ENCODE peak calls at places on chromosomes 2 and 18, in four cellular contexts. One of them, this sample, is unnamed.

GRCh38 chr2:85215074-85216050 is 82.2 kb downstream of the TCF7L1 start:
- DNase-seq in IMR-90: peak
- DNase-seq in H1: no peak
- DNase-seq in mesendoderm: peak
- DNase-seq in this sample: no peak

GRCh38 chr2:71891155-71891554 is 256.5 kb downstream of the CYP26B1 start:
- DNase-seq in IMR-90: no peak
- DNase-seq in H1: no peak
- DNase-seq in mesendoderm: no peak
- DNase-seq in this sample: no peak

GRCh38 chr2:27494284-27494943 is 586 bp downstream of the FNDC4 start:
- DNase-seq in IMR-90: peak
- DNase-seq in H1: no peak
- DNase-seq in mesendoderm: peak
- DNase-seq in this sample: peak

GRCh38 chr2:85324639-85325465 is 2.9 kb downstream of the TGOLN2 start:
- DNase-seq in IMR-90: peak
- DNase-seq in H1: no peak
- DNase-seq in mesendoderm: no peak
- DNase-seq in this sample: no peak

GRCh38 chr2:236165491-236166156 is 2.6 kb downstream of the GBX2 start:
- DNase-seq in IMR-90: no peak
- DNase-seq in H1: no peak
- DNase-seq in mesendoderm: no peak
- DNase-seq in this sample: no peak

GRCh38 chr18:21262979-21263378 is 20.9 kb downstream of the GREB1L start:
- DNase-seq in IMR-90: no peak
- DNase-seq in H1: no peak
- DNase-seq in mesendoderm: peak
- DNase-seq in this sample: no peak

GRCh38 chr2:109066917-109067828 is 61.8 kb upstream of the SH3RF3 start:
- DNase-seq in IMR-90: no peak
- DNase-seq in H1: no peak
- DNase-seq in mesendoderm: peak
- DNase-seq in this sample: no peak

GRCh38 chr2:70888925-70889715 is 46.6 kb upstream of the ATP6V1B1 start:
- DNase-seq in IMR-90: no peak
- DNase-seq in H1: no peak
- DNase-seq in mesendoderm: peak
- DNase-seq in this sample: peak

GRCh38 chr18:30920356-30920755 is 122.2 kb downstream of the DSC3 start:
- DNase-seq in IMR-90: no peak
- DNase-seq in H1: no peak
- DNase-seq in mesendoderm: no peak
- DNase-seq in this sample: no peak

GRCh38 chr2:71951718-71952404 is 195.8 kb downstream of the CYP26B1 start:
- DNase-seq in IMR-90: no peak
- DNase-seq in H1: no peak
- DNase-seq in mesendoderm: no peak
- DNase-seq in this sample: no peak

GRCh38 chr2:6069354-6069753 is 377.2 kb downstream of the SOX11 start:
- DNase-seq in IMR-90: peak
- DNase-seq in H1: no peak
- DNase-seq in mesendoderm: peak
- DNase-seq in this sample: peak

GRCh38 chr2:129101186-129101585 is 782.5 kb upstream of the HS6ST1 start:
- DNase-seq in IMR-90: no peak
- DNase-seq in H1: no peak
- DNase-seq in mesendoderm: no peak
- DNase-seq in this sample: no peak

GRCh38 chr2:129103922-129104878 is 785.5 kb upstream of the HS6ST1 start:
- DNase-seq in IMR-90: no peak
- DNase-seq in H1: no peak
- DNase-seq in mesendoderm: no peak
- DNase-seq in this sample: no peak
- H3K23ac ChIP-seq in IMR-90: no peak
- H3K23ac ChIP-seq in H1: no peak
- H3K23ac ChIP-seq in mesendoderm: no peak
- H3K23ac ChIP-seq in this sample: no peak

GRCh38 chr2:101864426-101864825 is 127.3 kb upstream of the IL1R2 start:
- DNase-seq in IMR-90: no peak
- DNase-seq in H1: no peak
- DNase-seq in mesendoderm: no peak
- DNase-seq in this sample: no peak
- H4K5ac ChIP-seq in IMR-90: no peak
- H4K5ac ChIP-seq in H1: no peak
- H4K5ac ChIP-seq in mesendoderm: no peak
- H4K5ac ChIP-seq in this sample: no peak

GRCh38 chr2:54899576-54900200 is 150.6 kb downstream of the RTN4 start:
- DNase-seq in IMR-90: peak
- DNase-seq in H1: no peak
- DNase-seq in mesendoderm: peak
- DNase-seq in this sample: no peak

GRCh38 chr2:54897420-54898310 is 152.6 kb downstream of the RTN4 start:
- DNase-seq in IMR-90: no peak
- DNase-seq in H1: no peak
- DNase-seq in mesendoderm: no peak
- DNase-seq in this sample: no peak

GRCh38 chr2:54895735-54896134 is 154.5 kb downstream of the RTN4 start:
- DNase-seq in IMR-90: peak
- DNase-seq in H1: no peak
- DNase-seq in mesendoderm: no peak
- DNase-seq in this sample: no peak

GRCh38 chr2:54901224-54901986 is 148.8 kb downstream of the RTN4 start:
- DNase-seq in IMR-90: no peak
- DNase-seq in H1: no peak
- DNase-seq in mesendoderm: no peak
- DNase-seq in this sample: no peak

GRCh38 chr2:54898451-54899226 is 151.6 kb downstream of the RTN4 start:
- DNase-seq in IMR-90: no peak
- DNase-seq in H1: no peak
- DNase-seq in mesendoderm: no peak
- DNase-seq in this sample: no peak
- H3K56ac ChIP-seq in IMR-90: no peak
- H3K56ac ChIP-seq in H1: no peak
- H3K56ac ChIP-seq in mesendoderm: no peak
- H3K56ac ChIP-seq in this sample: no peak

DNA sequence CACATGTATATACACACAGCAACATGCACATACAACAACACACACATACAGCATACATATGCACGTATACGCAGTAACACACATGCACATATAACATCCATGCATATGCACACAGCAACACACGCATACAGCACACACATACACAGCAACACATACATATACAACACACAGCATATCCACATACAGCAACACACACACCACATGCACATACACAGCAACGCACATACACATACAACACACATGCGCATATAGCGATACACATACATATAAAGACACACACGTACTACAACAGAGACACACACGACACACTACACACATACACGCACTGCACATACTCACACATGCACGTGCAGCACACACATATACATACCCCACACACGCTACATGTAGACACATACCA is 187.8 kb downstream of the GLI2 start:
- DNase-seq in IMR-90: no peak
- DNase-seq in H1: no peak
- DNase-seq in mesendoderm: no peak
- DNase-seq in this sample: no peak
- H3K23ac ChIP-seq in IMR-90: peak
- H3K23ac ChIP-seq in H1: no peak
- H3K23ac ChIP-seq in mesendoderm: no peak
- H3K23ac ChIP-seq in this sample: no peak

GRCh38 chr18:24075731-24076130 is 61.2 kb downstream of the TTC39C start:
- DNase-seq in IMR-90: no peak
- DNase-seq in H1: no peak
- DNase-seq in mesendoderm: no peak
- DNase-seq in this sample: no peak

GRCh38 chr18:24071029-24071428 is 56.5 kb downstream of the TTC39C start:
- DNase-seq in IMR-90: no peak
- DNase-seq in H1: no peak
- DNase-seq in mesendoderm: no peak
- DNase-seq in this sample: no peak

GRCh38 chr18:24073791-24074190 is 59.2 kb downstream of the TTC39C start:
- DNase-seq in IMR-90: no peak
- DNase-seq in H1: no peak
- DNase-seq in mesendoderm: no peak
- DNase-seq in this sample: no peak

GRCh38 chr18:24071779-24072178 is 57.2 kb downstream of the TTC39C start:
- DNase-seq in IMR-90: no peak
- DNase-seq in H1: no peak
- DNase-seq in mesendoderm: no peak
- DNase-seq in this sample: no peak

GRCh38 chr18:24072743-24073142 is 58.2 kb downstream of the TTC39C start:
- DNase-seq in IMR-90: no peak
- DNase-seq in H1: no peak
- DNase-seq in mesendoderm: no peak
- DNase-seq in this sample: no peak
- H4K5ac ChIP-seq in IMR-90: no peak
- H4K5ac ChIP-seq in H1: no peak
- H4K5ac ChIP-seq in mesendoderm: no peak
- H4K5ac ChIP-seq in this sample: no peak

GRCh38 chr18:8660316-8660715 is 45.0 kb upstream of the MTCL1 start:
- DNase-seq in IMR-90: peak
- DNase-seq in H1: no peak
- DNase-seq in mesendoderm: no peak
- DNase-seq in this sample: no peak

GRCh38 chr18:8659609-8660242 is 45.6 kb upstream of the MTCL1 start:
- DNase-seq in IMR-90: no peak
- DNase-seq in H1: no peak
- DNase-seq in mesendoderm: no peak
- DNase-seq in this sample: peak

GRCh38 chr18:8658858-8659485 is 46.4 kb upstream of the MTCL1 start:
- DNase-seq in IMR-90: no peak
- DNase-seq in H1: no peak
- DNase-seq in mesendoderm: no peak
- DNase-seq in this sample: no peak

GRCh38 chr18:8662574-8663255 is 42.6 kb upstream of the MTCL1 start:
- DNase-seq in IMR-90: no peak
- DNase-seq in H1: no peak
- DNase-seq in mesendoderm: peak
- DNase-seq in this sample: no peak

DNA sequence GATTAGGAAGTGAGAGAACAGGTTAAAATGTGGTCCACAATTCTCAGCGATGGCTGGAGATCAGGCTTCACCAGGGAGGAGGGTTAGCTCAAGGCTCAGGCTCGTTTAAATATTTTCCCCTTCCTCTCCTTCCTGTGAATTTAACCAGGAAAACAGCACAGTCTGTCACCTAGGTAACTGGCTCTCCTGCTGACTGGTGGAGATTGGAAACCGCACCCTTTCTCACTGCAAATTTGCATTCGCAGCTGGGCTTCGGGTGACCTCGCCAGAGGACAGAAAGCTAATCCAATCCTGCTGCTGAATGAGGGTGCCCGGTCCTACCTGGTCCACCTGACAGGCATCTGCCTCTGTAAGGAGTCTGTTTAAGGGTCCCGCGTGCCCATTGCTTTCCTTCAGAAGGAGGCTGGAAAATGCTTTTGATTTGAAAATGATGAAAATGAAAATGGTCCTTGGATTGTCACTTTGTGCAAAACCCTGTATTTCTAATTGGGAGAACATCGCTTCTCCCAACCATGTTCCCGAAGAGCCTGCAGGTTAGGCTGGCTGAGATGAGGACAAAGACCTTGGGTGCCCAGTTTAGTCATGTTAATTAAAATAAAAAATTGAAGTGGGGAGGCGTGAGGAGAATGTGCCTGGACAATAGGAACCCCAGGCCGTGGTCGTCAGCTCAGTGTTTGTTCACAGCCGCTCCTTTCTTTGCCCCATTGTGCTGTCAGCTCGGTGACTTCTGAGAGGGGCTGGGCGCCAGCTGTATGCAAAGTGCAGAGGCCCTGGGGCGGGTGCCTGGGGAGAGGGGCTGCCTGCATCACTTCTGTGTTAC is 43.4 kb upstream of the MTCL1 start:
- DNase-seq in IMR-90: peak
- DNase-seq in H1: peak
- DNase-seq in mesendoderm: peak
- DNase-seq in this sample: peak
- H3K56ac ChIP-seq in IMR-90: no peak
- H3K56ac ChIP-seq in H1: no peak
- H3K56ac ChIP-seq in mesendoderm: peak
- H3K56ac ChIP-seq in this sample: no peak

DNA sequence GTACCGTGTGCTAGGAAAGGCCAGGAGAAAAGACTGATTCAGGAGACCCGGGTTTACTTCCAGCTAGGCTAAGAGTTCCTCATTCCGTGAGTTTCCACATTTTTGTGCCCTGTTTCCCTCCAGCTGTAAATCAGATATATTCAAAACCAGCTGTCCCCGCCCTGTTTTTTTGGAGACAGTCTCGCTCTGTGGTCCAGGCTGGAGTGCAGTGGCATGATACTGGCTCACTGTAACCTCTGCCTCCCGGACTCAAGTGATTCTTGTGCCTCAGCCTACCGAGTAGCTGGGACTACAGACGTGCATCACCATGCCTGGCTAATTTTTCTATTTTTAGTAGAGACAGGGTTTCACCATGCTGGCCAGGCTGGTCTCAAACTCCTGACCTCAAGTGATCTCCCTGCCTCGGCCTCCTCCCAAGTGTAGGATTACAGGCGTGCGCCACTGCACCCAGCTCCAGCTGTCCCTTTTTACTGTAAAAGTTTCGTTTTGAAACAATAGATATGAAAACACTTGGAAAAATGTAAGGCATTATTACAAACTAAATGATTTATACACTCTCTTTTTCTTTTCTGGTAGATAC is 112.8 kb upstream of the SEC11C start:
- DNase-seq in IMR-90: no peak
- DNase-seq in H1: no peak
- DNase-seq in mesendoderm: no peak
- DNase-seq in this sample: no peak
- H3K23ac ChIP-seq in IMR-90: no peak
- H3K23ac ChIP-seq in H1: no peak
- H3K23ac ChIP-seq in mesendoderm: no peak
- H3K23ac ChIP-seq in this sample: no peak

DNA sequence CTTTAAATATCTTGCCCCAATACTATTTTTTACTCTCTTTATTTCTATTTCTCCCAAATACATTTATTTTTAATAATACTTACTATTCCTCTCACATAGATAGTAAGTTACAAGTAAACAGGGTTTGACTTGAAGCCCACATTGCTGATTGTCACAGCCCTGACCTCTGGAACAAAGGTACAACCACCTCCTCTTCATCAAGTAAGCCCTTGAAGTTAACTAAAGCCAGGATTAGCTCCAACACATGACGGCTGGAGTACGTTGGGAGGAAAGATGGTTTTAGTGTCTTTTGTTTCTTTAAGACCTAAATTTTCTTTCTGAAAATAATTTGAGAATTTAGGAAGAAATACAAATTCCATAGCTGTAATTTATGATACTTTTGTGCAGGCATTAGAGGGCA is 951 bp downstream of the MYOM1 start:
- DNase-seq in IMR-90: no peak
- DNase-seq in H1: no peak
- DNase-seq in mesendoderm: no peak
- DNase-seq in this sample: no peak
- H4K5ac ChIP-seq in IMR-90: no peak
- H4K5ac ChIP-seq in H1: no peak
- H4K5ac ChIP-seq in mesendoderm: no peak
- H4K5ac ChIP-seq in this sample: no peak

This sample was measured in H9.